ENCODE peak calls at places on chromosomes 4 and X, in four cellular contexts. Q is stromal cell of bone marrow, U is C1 segment of cervical spinal cord, P is nephron progenitor cell. C is an unnamed sample.

GRCh38 chr4:156829194-156829593 is 142.4 kb downstream of the PDGFC start:
- DNase-seq in U (no peak), P (no peak), Q (peak; percentile 71), C (no peak)

GRCh38 chr4:81142744-81143143 is 72.3 kb downstream of the PRKG2 start:
- DNase-seq in U (no peak), P (no peak), Q (peak; percentile 17), C (no peak)

GRCh38 chrX:40314070-40314469 is 216.3 kb upstream of the BCOR start:
- DNase-seq in P (no peak), Q (no peak), U (no peak), C (no peak)

GRCh38 chr4:10058371-10058770 is 37.1 kb upstream of the SLC2A9 start:
- DNase-seq in U (no peak), P (no peak), Q (no peak), C (no peak)

GRCh38 chr4:159389756-159390155 is 286.9 kb downstream of the RAPGEF2 start:
- DNase-seq in Q (no peak), U (no peak), P (no peak), C (no peak)

GRCh38 chr4:141900841-141901240 is 264.5 kb downstream of the IL15 start:
- DNase-seq in U (no peak), Q (no peak), P (no peak), C (no peak)

GRCh38 chrX:46574337-46574940 is 874 bp downstream of the CHST7 start:
- DNase-seq in U (no peak), P (peak; percentile 18), Q (no peak), C (no peak)

GRCh38 chr4:75845992-75846391 is 56.3 kb downstream of the PPEF2 start:
- DNase-seq in U (no peak), Q (no peak), P (no peak), C (no peak)

GRCh38 chr4:48578132-48578964 is 88.3 kb downstream of the ZAR1 start:
- DNase-seq in U (no peak), Q (peak; percentile 64), P (peak; percentile 51), C (no peak)

GRCh38 chr4:119752936-119753335 is 124.3 kb upstream of the PDE5A start:
- DNase-seq in P (no peak), Q (no peak), U (no peak), C (no peak)

GRCh38 chr4:1402021-1402515 is 4.2 kb downstream of the NKX1-1 start:
- DNase-seq in P (no peak), U (no peak), Q (no peak), C (no peak)

GRCh38 chr4:48831532-48832015 is 686 bp downstream of the OCIAD1 start:
- DNase-seq in Q (peak; percentile 6), P (no peak), U (no peak), C (no peak)

GRCh38 chr4:129098578-129098977 is 2.6 kb downstream of the C4orf33 start:
- DNase-seq in Q (no peak), P (no peak), U (no peak), C (no peak)

GRCh38 chrX:57595381-57595811 is 3.6 kb downstream of the ZXDB start:
- DNase-seq in Q (no peak), P (no peak), U (no peak), C (no peak)

GRCh38 chr4:173450281-173450680 is 51.4 kb upstream of the SCRG1 start:
- DNase-seq in P (no peak), U (no peak), Q (no peak), C (no peak)

C was measured in caudate nucleus.